ENCODE peak calls at places on chromosomes 13 and 19, in five cellular contexts. L, K, A, T and P are unnamed samples. For H3K4me1, the result is how much of the 10 kb centered on the place peaks cover.

GRCh38 chr19:41696402-41697197 is 8.5 kb upstream of the CEACAM7 start:
- DNase-seq in L (peak), A (no peak), T (no peak), K (no peak), P (peak)

GRCh38 chr19:29806098-29806866 is 5.5 kb upstream of the CCNE1 start:
- DNase-seq in L (no peak), K (peak), T (no peak), A (no peak), P (no peak)

GRCh38 chr19:33677745-33678426 is 56.1 kb downstream of the CHST8 start:
- DNase-seq in A (no peak), L (peak), T (no peak), K (no peak), P (no peak)

GRCh38 chr19:58096884-58097283 is 1.1 kb downstream of the ZSCAN18 start:
- DNase-seq in L (no peak), T (no peak), A (no peak), K (no peak), P (no peak)

GRCh38 chr13:111517641-111518010 is 197.2 kb downstream of the TEX29 start:
- DNase-seq in A (no peak), T (no peak), K (no peak), L (no peak), P (no peak)

GRCh38 chr13:33281951-33282595 is 3.5 kb downstream of the STARD13 start:
- DNase-seq in K (no peak), A (no peak), T (no peak), L (peak), P (no peak)

GRCh38 chr13:42740753-42741152 is 40.6 kb upstream of the FAM216B start:
- DNase-seq in K (peak), A (peak), L (peak), T (no peak), P (peak)

GRCh38 chr13:97496511-97496910 is 62.5 kb downstream of the RAP2A start:
- DNase-seq in A (no peak), T (no peak), L (no peak), K (no peak), P (no peak)

GRCh38 chr19:14614099-14614412 is 31.2 kb downstream of the CLEC17A start:
- DNase-seq in L (no peak), T (no peak), A (no peak), K (no peak), P (no peak)

GRCh38 chr19:18655173-18655844 is 18.5 kb downstream of the KLHL26 start:
- DNase-seq in L (no peak), K (no peak), A (no peak), T (no peak), P (no peak)
- H3K4me1 ChIP-seq in L (under half), K (under half), A (under half), T (under half), P (under half)

GRCh38 chr19:8890260-8890659 is 58.1 kb downstream of the MBD3L1 start:
- DNase-seq in K (no peak), A (no peak), L (no peak), T (no peak), P (no peak)

GRCh38 chr19:8881512-8881911 is 49.3 kb downstream of the MBD3L1 start:
- DNase-seq in T (no peak), K (no peak), L (no peak), A (no peak), P (no peak)

GRCh38 chr19:8884416-8884815 is 52.2 kb downstream of the MBD3L1 start:
- DNase-seq in K (no peak), L (no peak), A (no peak), T (no peak), P (no peak)

DNA sequence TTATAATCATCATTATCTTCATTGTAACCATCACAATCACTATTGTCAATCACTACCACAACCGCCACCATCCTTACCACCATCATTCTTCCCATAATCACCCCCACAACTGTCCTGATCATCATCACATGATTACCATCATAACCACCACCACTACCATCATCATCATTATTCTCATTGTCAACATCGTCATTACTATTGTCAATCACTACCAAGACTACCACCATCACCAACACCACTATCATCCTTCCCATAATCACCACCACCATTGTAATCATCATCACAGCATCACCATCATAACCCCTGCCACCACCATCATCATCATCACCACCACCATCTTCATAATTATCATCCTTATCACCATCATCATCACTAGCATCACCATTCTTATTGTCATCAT is 55.2 kb downstream of the MBD3L1 start:
- DNase-seq in L (no peak), A (no peak), T (no peak), K (no peak), P (no peak)
- H3K4me1 ChIP-seq in L (under half), A (under half), T (under half), K (under half), P (under half)

DNA sequence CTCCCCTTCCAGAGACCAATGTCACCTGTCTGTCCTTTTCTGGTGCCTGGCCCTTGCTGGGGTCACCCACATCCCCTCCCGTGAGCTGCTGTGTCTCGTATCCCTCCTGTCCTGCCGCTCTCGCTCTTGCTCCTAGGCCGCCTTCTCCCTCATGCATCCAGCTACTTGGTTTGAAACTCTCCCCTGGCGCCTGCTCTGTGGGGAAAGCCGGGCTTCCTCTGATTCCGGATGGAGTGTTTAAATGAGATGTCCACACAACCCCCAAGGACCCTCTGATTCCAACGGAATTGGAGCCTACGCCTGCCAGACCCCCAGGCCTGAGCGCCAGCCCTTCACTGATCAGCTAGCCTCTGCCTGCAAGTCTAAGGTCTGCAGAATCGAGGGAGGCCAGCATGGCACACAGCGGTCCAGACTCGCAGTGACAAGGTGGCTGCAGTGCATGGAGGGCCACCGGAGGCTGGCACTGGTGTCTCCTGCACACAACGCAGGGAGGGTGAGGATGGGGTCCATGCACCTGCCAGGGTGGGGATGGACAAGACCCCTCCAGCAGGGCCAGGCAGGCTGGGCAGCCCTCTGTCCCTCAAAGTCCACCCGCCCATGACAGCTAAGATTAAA is 47.2 kb downstream of the RFX2 start:
- DNase-seq in A (peak), K (no peak), T (no peak), L (no peak), P (no peak)
- H3K4me1 ChIP-seq in A (half or more), K (under half), T (under half), L (half or more), P (under half)

GRCh38 chr13:66222926-66223325 is 1007.2 kb downstream of the PCDH9 start:
- DNase-seq in L (no peak), T (no peak), A (no peak), K (no peak), P (no peak)

GRCh38 chr13:66222127-66222526 is 1008.0 kb downstream of the PCDH9 start:
- DNase-seq in A (no peak), T (no peak), L (no peak), K (no peak), P (no peak)

GRCh38 chr13:66225071-66225470 is 1005.1 kb downstream of the PCDH9 start:
- DNase-seq in L (no peak), A (no peak), K (no peak), T (no peak), P (no peak)

GRCh38 chr13:66219493-66219892 is 1010.6 kb downstream of the PCDH9 start:
- DNase-seq in A (no peak), T (no peak), L (no peak), K (no peak), P (no peak)

GRCh38 chr13:66224644-66225043 is 1005.5 kb downstream of the PCDH9 start:
- DNase-seq in L (no peak), T (no peak), K (no peak), A (no peak), P (no peak)
- H3K4me1 ChIP-seq in L (under half), T (under half), K (under half), A (under half), P (under half)

GRCh38 chr19:23381114-23381513 is 14.2 kb downstream of the ZNF91 start:
- DNase-seq in K (no peak), A (no peak), L (peak), T (no peak), P (no peak)

GRCh38 chr19:23382955-23383354 is 12.3 kb downstream of the ZNF91 start:
- DNase-seq in L (no peak), A (no peak), T (no peak), K (no peak), P (no peak)

GRCh38 chr19:23378948-23379347 is 16.3 kb downstream of the ZNF91 start:
- DNase-seq in A (no peak), T (no peak), L (no peak), K (no peak), P (no peak)

GRCh38 chr19:23377276-23377675 is 18.0 kb downstream of the ZNF91 start:
- DNase-seq in A (no peak), T (no peak), L (no peak), K (no peak), P (no peak)
- H3K4me1 ChIP-seq in A (under half), T (under half), L (under half), K (under half), P (under half)

GRCh38 chr19:49455729-49456128 is 2.7 kb downstream of the ALDH16A1 start:
- DNase-seq in L (no peak), A (no peak), T (no peak), K (no peak), P (no peak)
- H3K4me1 ChIP-seq in L (under half), A (under half), T (under half), K (under half), P (under half)

GRCh38 chr19:2270572-2271515 is 11.1 kb downstream of the PEAK3 start:
- DNase-seq in K (peak), L (peak), T (peak), A (peak), P (peak)

GRCh38 chr19:2269244-2270156 is 12.5 kb downstream of the PEAK3 start:
- DNase-seq in K (peak), A (peak), L (peak), T (peak), P (peak)

GRCh38 chr19:2271516-2272103 is 10.4 kb downstream of the PEAK3 start:
- DNase-seq in K (no peak), L (peak), A (peak), T (no peak), P (no peak)

GRCh38 chr19:2268861-2269243 is 12.6 kb upstream of the JSRP1 start:
- DNase-seq in K (no peak), T (no peak), L (no peak), A (peak), P (no peak)

GRCh38 chr19:2270157-2270571 is 11.8 kb downstream of the PEAK3 start:
- DNase-seq in L (no peak), A (peak), K (no peak), T (no peak), P (peak)
- H3K4me1 ChIP-seq in L (under half), A (half or more), K (under half), T (under half), P (under half)